ENCODE peak calls at places on chromosome 5, in seven cellular contexts. L, F, Y, G, H, P and V are unnamed samples.

GRCh38 chr5:97009212-97009898 is 73.5 kb downstream of the LNPEP start:
- DNase-seq in L (no peak), F (peak; percentile 44), Y (no peak), G (no peak), H (peak; percentile 31), P (no peak), V (peak; percentile 26)

GRCh38 chr5:127844631-127845030 is 141.4 kb downstream of the CCDC192 start:
- DNase-seq in L (no peak), F (no peak), Y (no peak), G (no peak), H (no peak), P (no peak), V (no peak)

GRCh38 chr5:75368391-75368790 is 31.4 kb downstream of the HMGCR start:
- DNase-seq in L (no peak), F (peak; percentile 33), Y (no peak), G (no peak), H (no peak), P (no peak), V (peak; percentile 44)

GRCh38 chr5:103389362-103389761 is 130.8 kb downstream of the MACIR start:
- DNase-seq in L (no peak), F (no peak), Y (no peak), G (no peak), H (no peak), P (no peak), V (no peak)

GRCh38 chr5:154202379-154203260 is 12.1 kb downstream of the GALNT10 start:
- DNase-seq in L (no peak), F (no peak), Y (no peak), G (no peak), H (peak; percentile 46), P (peak; percentile 38), V (no peak)

GRCh38 chr5:87233122-87233521 is 34.6 kb upstream of the RASA1 start:
- DNase-seq in L (no peak), F (no peak), Y (no peak), G (no peak), H (no peak), P (no peak), V (no peak)

GRCh38 chr5:3394877-3395599 is 200.6 kb upstream of the IRX1 start:
- DNase-seq in L (no peak), F (no peak), Y (no peak), G (no peak), H (no peak), P (no peak), V (no peak)

GRCh38 chr5:66223637-66224036 is 79.5 kb downstream of the SREK1 start:
- DNase-seq in L (peak; percentile 21), F (peak; percentile 18), Y (no peak), G (no peak), H (no peak), P (no peak), V (no peak)

GRCh38 chr5:124411089-124411488 is 335.4 kb downstream of the ZNF608 start:
- DNase-seq in L (no peak), F (peak; percentile 45), Y (no peak), G (no peak), H (no peak), P (no peak), V (peak; percentile 39)

GRCh38 chr5:6389946-6390530 is 11.7 kb upstream of the MED10 start:
- DNase-seq in L (no peak), F (no peak), Y (no peak), G (no peak), H (no peak), P (no peak), V (no peak)

GRCh38 chr5:2687746-2688145 is 63.7 kb downstream of the IRX2 start:
- DNase-seq in L (no peak), F (no peak), Y (no peak), G (no peak), H (no peak), P (no peak), V (no peak)

GRCh38 chr5:78647838-78648358 is 674 bp downstream of the LHFPL2 start:
- DNase-seq in L (no peak), F (peak; percentile 68), Y (no peak), G (peak; percentile 73), H (no peak), P (no peak), V (peak; percentile 41)

GRCh38 chr5:146722361-146722779 is 156.2 kb downstream of the PPP2R2B start:
- DNase-seq in L (no peak), F (peak; percentile 62), Y (no peak), G (no peak), H (no peak), P (no peak), V (no peak)

GRCh38 chr5:172720655-172721054 is 50.3 kb downstream of the DUSP1 start:
- DNase-seq in L (no peak), F (no peak), Y (no peak), G (no peak), H (no peak), P (no peak), V (no peak)

GRCh38 chr5:127942246-127943060 is 141.1 kb upstream of the SLC12A2 start:
- DNase-seq in L (no peak), F (no peak), Y (no peak), G (no peak), H (no peak), P (no peak), V (peak; percentile 54)

GRCh38 chr5:133365326-133365725 is 247.0 kb downstream of the FSTL4 start:
- DNase-seq in L (no peak), F (no peak), Y (peak; percentile 36), G (no peak), H (no peak), P (no peak), V (no peak)

GRCh38 chr5:43702815-43703214 is 99.8 kb downstream of the NNT start:
- DNase-seq in L (no peak), F (peak; percentile 50), Y (no peak), G (peak; percentile 62), H (no peak), P (no peak), V (peak; percentile 39)

GRCh38 chr5:138503487-138504270 is 38.4 kb downstream of the EGR1 start:
- DNase-seq in L (peak; percentile 34), F (peak; percentile 82), Y (no peak), G (peak; percentile 78), H (peak; percentile 38), P (no peak), V (peak; percentile 57)

GRCh38 chr5:167579701-167580045 is 711.8 kb upstream of the WWC1 start:
- DNase-seq in L (no peak), F (no peak), Y (no peak), G (no peak), H (no peak), P (no peak), V (no peak)

GRCh38 chr5:159788835-159789331 is 127.4 kb upstream of the ADRA1B start:
- DNase-seq in L (no peak), F (no peak), Y (no peak), G (no peak), H (no peak), P (no peak), V (no peak)